ENCODE peak calls at places on chromosome 16, in four cellular contexts. I is ovary; M is adrenal gland; P is CD8-positive, alpha-beta T cell. N is an unnamed sample.

GRCh38 chr16:6095414-6095813 is 997.8 kb upstream of the EEF2KMT start:
- DNase-seq in P (no peak), I (no peak), M (no peak), N (no peak)

GRCh38 chr16:89031715-89032659 is 55.0 kb upstream of the CBFA2T3 start:
- DNase-seq in P (peak; percentile 25), M (peak; percentile 57), I (no peak), N (no peak)

GRCh38 chr16:71626018-71626857 is at the start of gene MARVELD3:
- DNase-seq in I (peak; percentile 36), M (no peak), P (no peak), N (no peak)

GRCh38 chr16:88578446-88579313 is 8.5 kb downstream of the ZC3H18 start:
- DNase-seq in P (no peak), M (no peak), I (no peak), N (no peak)

GRCh38 chr16:30997887-30998711 is 12.3 kb downstream of the STX1B start:
- DNase-seq in M (peak; percentile 68), I (no peak), P (no peak), N (peak; percentile 57)

GRCh38 chr16:5510819-5511370 is 413.3 kb upstream of the EEF2KMT start:
- DNase-seq in M (no peak), I (no peak), P (no peak), N (no peak)

GRCh38 chr16:66299349-66299748 is 67.1 kb upstream of the CDH5 start:
- DNase-seq in I (no peak), M (no peak), P (no peak), N (no peak)

GRCh38 chr16:70749681-70750601 is 51.0 kb downstream of the VAC14 start:
- DNase-seq in I (peak; percentile 72), M (no peak), P (no peak), N (no peak)

GRCh38 chr16:17380613-17381012 is 90.1 kb downstream of the XYLT1 start:
- DNase-seq in M (no peak), I (no peak), P (no peak), N (peak; percentile 38)

GRCh38 chr16:72552675-72553074 is 380.7 kb upstream of the PMFBP1 start:
- DNase-seq in P (no peak), I (no peak), M (no peak), N (no peak)

GRCh38 chr16:78092755-78093154 is 6.7 kb upstream of the WWOX start:
- DNase-seq in P (no peak), M (no peak), I (no peak), N (no peak)

GRCh38 chr16:78091419-78091818 is 8.0 kb upstream of the WWOX start:
- DNase-seq in M (no peak), P (no peak), I (no peak), N (no peak)

GRCh38 chr16:78094998-78095397 is 4.5 kb upstream of the WWOX start:
- DNase-seq in M (no peak), I (no peak), P (no peak), N (no peak)

GRCh38 chr16:78096386-78096785 is 3.1 kb upstream of the WWOX start:
- DNase-seq in I (no peak), M (no peak), P (no peak), N (no peak)

GRCh38 chr16:78094166-78094565 is 5.3 kb upstream of the WWOX start:
- DNase-seq in M (no peak), P (no peak), I (no peak), N (no peak)
- TF ChIP-seq CTCF in M (no peak), P (no peak), I (no peak), N (no peak)

DNA sequence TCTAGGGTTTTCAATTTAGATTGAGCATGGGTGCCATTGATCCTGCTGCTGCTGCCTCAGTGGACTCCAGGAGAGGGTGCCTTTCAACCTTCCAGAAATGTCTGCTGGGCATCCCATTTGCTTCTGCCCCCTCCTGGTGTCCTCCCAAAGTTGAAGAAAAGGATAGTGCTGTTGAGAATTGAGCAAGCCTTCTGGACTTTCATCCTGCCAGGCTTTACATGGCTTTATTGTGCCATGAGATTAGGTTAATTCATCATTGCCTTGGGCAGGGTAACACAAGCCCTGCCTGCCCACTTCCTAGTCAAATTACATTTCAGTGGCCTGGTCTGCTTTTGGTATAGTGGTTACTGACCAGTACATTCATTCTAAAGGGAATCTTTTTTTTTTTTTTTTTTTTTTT is 17.9 kb upstream of the TANGO6 start:
- DNase-seq in P (no peak), I (no peak), M (no peak), N (no peak)
- TF ChIP-seq CTCF in P (no peak), I (no peak), M (no peak), N (no peak)

GRCh38 chr16:68910051-68910450 is 66.7 kb downstream of the TANGO6 start:
- DNase-seq in P (no peak), M (no peak), I (no peak), N (no peak)

GRCh38 chr16:68920349-68920748 is 77.0 kb downstream of the TANGO6 start:
- DNase-seq in M (no peak), P (no peak), I (no peak), N (no peak)

GRCh38 chr16:68917541-68917940 is 74.2 kb downstream of the TANGO6 start:
- DNase-seq in P (no peak), I (no peak), M (no peak), N (no peak)

DNA sequence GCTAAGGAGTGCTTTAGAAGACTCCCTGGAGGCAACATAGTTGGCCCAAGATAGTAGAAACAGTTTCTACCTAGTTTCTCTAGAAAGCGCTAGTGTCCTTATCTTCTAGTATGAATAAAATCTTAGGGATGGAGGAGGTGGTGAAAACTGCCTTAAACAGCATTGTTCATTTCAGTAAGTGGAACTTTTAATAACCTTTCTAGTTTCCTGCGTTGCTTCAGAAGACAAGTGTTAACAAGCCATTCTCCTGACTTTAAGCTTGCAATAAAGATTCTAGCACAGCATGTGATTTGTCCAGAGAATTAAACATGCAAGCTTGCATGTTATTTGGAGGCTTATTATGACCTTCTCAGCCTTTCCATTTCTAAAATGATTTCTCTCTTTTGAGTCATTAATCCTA is 72.2 kb downstream of the TANGO6 start:
- DNase-seq in P (no peak), I (no peak), M (no peak), N (no peak)
- TF ChIP-seq CTCF in P (no peak), I (no peak), M (no peak), N (no peak)

GRCh38 chr16:3152273-3153076 is 17.6 kb downstream of the ZNF213 start:
- DNase-seq in P (peak; percentile 57), M (peak; percentile 86), I (peak; percentile 89), N (peak; percentile 95)
- TF ChIP-seq CTCF in P (no peak), M (peak; percentile 14), I (no peak), N (peak; percentile 34)

GRCh38 chr16:16012144-16012543 is 62.7 kb downstream of the ABCC1 start:
- DNase-seq in P (no peak), I (no peak), M (no peak), N (no peak)
- TF ChIP-seq CTCF in P (no peak), I (no peak), M (no peak), N (no peak)